ENCODE peak calls at places on chromosomes 3 and 15, in four cellular contexts. H is fibroblast of lung, I is dorsolateral prefrontal cortex, B is hepatocyte. M is an unnamed sample.

GRCh38 chr3:38164136-38164965 is 986 bp upstream of the OXSR1 start:
- DNase-seq in I (no peak), H (no peak), B (no peak), M (peak)

GRCh38 chr15:90818251-90819210 is 49.9 kb upstream of the FURIN start:
- DNase-seq in I (peak), B (no peak), H (no peak), M (no peak)

GRCh38 chr3:72907131-72907697 is 19.4 kb downstream of the GXYLT2 start:
- DNase-seq in B (peak), H (peak), I (no peak), M (no peak)

GRCh38 chr3:134406331-134407246 is 32.3 kb upstream of the AMOTL2 start:
- DNase-seq in I (peak), H (peak), B (peak), M (peak)

GRCh38 chr3:131789188-131789587 is 245.6 kb downstream of the CPNE4 start:
- DNase-seq in I (no peak), H (no peak), B (no peak), M (no peak)

GRCh38 chr3:36969540-36970432 is 23.1 kb downstream of the EPM2AIP1 start:
- DNase-seq in H (peak), B (peak), I (no peak), M (no peak)

GRCh38 chr3:36944012-36944640 is 728 bp downstream of the TRANK1 start:
- DNase-seq in B (peak), H (peak), I (peak), M (peak)

GRCh38 chr3:46127503-46127902 is 80.6 kb downstream of the CCR1 start:
- DNase-seq in I (no peak), H (peak), B (peak), M (no peak)

GRCh38 chr3:183692436-183692835 is 5.2 kb upstream of the YEATS2 start:
- DNase-seq in H (no peak), B (peak), I (no peak), M (peak)

GRCh38 chr3:168870892-168871291 is 775.2 kb upstream of the GOLIM4 start:
- DNase-seq in I (no peak), B (no peak), H (no peak), M (peak)

GRCh38 chr3:132006605-132007204 is 28.1 kb downstream of the CPNE4 start:
- DNase-seq in H (peak), B (peak), I (no peak), M (peak)

GRCh38 chr3:115766587-115767492 is 143.5 kb downstream of the GAP43 start:
- DNase-seq in H (peak), I (no peak), B (no peak), M (no peak)

GRCh38 chr3:48039487-48040190 is 23.4 kb upstream of the MAP4 start:
- DNase-seq in B (peak), H (peak), I (no peak), M (peak)

GRCh38 chr3:58155838-58156237 is 54.9 kb downstream of the DNASE1L3 start:
- DNase-seq in H (no peak), B (no peak), I (no peak), M (no peak)

GRCh38 chr3:190983875-190984274 is 121.4 kb upstream of the GMNC start:
- DNase-seq in H (no peak), B (no peak), I (no peak), M (no peak)

GRCh38 chr3:147775816-147776530 is 366.8 kb downstream of the ZIC1 start:
- DNase-seq in I (no peak), H (no peak), B (no peak), M (no peak)

GRCh38 chr3:53046171-53047170 is 598 bp upstream of the SFMBT1 start:
- DNase-seq in B (peak), H (peak), I (peak), M (peak)

GRCh38 chr3:194732617-194733016 is 46.9 kb downstream of the FAM43A start:
- DNase-seq in B (no peak), I (no peak), H (no peak), M (no peak)

GRCh38 chr3:8745619-8746370 is 12.2 kb downstream of the CAV3 start:
- DNase-seq in B (no peak), I (no peak), H (no peak), M (no peak)

GRCh38 chr15:33068531-33068990 is 126.0 kb downstream of the FMN1 start:
- DNase-seq in B (no peak), I (no peak), H (peak), M (peak)

GRCh38 chr15:61687124-61687523 is 373.1 kb downstream of the VPS13C start:
- DNase-seq in B (no peak), H (no peak), I (no peak), M (no peak)

GRCh38 chr3:190577225-190577624 is 63.3 kb downstream of the IL1RAP start:
- DNase-seq in H (no peak), B (no peak), I (no peak), M (no peak)

GRCh38 chr15:27133244-27133643 is 162.3 kb downstream of the GABRG3 start:
- DNase-seq in H (no peak), I (no peak), B (no peak), M (no peak)

GRCh38 chr15:56232058-56232457 is 11.6 kb downstream of the RFX7 start:
- DNase-seq in I (no peak), H (no peak), B (no peak), M (no peak)

GRCh38 chr15:40660686-40661085 is 34.3 kb upstream of the RAD51 start:
- DNase-seq in B (no peak), H (no peak), I (no peak), M (no peak)
- H3K27ac ChIP-seq in B (no peak), H (no peak), I (no peak), M (no peak)

DNA sequence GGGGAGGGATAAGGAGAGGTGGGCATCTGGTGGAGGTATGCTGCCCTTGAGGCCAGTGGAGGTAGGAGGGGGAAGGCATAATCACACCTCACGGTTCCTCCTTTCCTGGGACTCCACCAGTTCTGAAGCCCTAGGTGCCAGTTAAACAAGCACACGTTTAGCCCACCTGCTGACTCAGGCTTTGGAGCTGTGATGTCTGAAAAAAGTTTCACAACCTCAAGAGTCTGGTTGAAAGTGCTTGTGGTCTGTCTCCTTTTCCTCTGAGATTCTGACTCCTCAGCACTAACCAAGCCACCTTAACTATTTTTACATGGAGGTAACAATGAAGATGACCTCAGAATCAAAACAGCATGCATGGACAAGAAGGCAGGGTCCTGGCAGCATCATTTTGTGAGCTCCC is 23.0 kb downstream of the HPS3 start:
- DNase-seq in H (peak), I (no peak), B (no peak), M (no peak)
- H3K27ac ChIP-seq in H (no peak), I (peak), B (no peak), M (peak)

GRCh38 chr15:82081904-82082810 is 36.3 kb upstream of the MEX3B start:
- DNase-seq in I (no peak), B (no peak), H (peak), M (no peak)
- H3K27ac ChIP-seq in I (no peak), B (no peak), H (peak), M (no peak)

GRCh38 chr3:172177803-172178316 is 138.5 kb downstream of the FNDC3B start:
- DNase-seq in I (no peak), H (no peak), B (no peak), M (no peak)

GRCh38 chr3:172181936-172182708 is 142.7 kb downstream of the FNDC3B start:
- DNase-seq in I (no peak), B (no peak), H (peak), M (no peak)

GRCh38 chr3:172179680-172180399 is 140.5 kb downstream of the FNDC3B start:
- DNase-seq in B (peak), I (no peak), H (no peak), M (peak)

GRCh38 chr3:172182797-172183196 is 143.4 kb downstream of the FNDC3B start:
- DNase-seq in B (no peak), H (no peak), I (no peak), M (no peak)

GRCh38 chr3:172180473-172180872 is 141.1 kb downstream of the FNDC3B start:
- DNase-seq in I (no peak), H (no peak), B (no peak), M (no peak)
- H3K27ac ChIP-seq in I (no peak), H (no peak), B (peak), M (no peak)